ENCODE peak calls at places on chromosomes 13 and 19, in eight cellular contexts. Z is HCT116, O is K562, R is H1, E is endothelial cell of umbilical vein, G is SK-N-SH, T is GM12878, J is HepG2. D is an unnamed sample.

GRCh38 chr19:1945899-1946298 is 4.9 kb downstream of the CSNK1G2 start:
- DNase-seq in Z (no peak), O (peak), R (no peak), E (peak), G (peak), T (no peak), J (peak), D (peak)

GRCh38 chr13:26719356-26719945 is 41.1 kb downstream of the GPR12 start:
- DNase-seq in Z (no peak), O (peak), R (no peak), E (peak), G (no peak), T (no peak), J (no peak), D (peak)

GRCh38 chr13:78719367-78719766 is 60.4 kb upstream of the OBI1 start:
- DNase-seq in Z (no peak), O (no peak), R (no peak), E (no peak), G (no peak), T (no peak), J (no peak), D (no peak)

GRCh38 chr13:29195459-29195858 is 375.3 kb downstream of the MTUS2 start:
- DNase-seq in Z (no peak), O (no peak), R (no peak), E (no peak), G (no peak), T (no peak), J (no peak), D (peak)

GRCh38 chr19:48290923-48291700 is 21.2 kb downstream of the ZNF114 start:
- DNase-seq in Z (no peak), O (peak), R (peak), E (peak), G (peak), T (no peak), J (no peak), D (peak)

GRCh38 chr19:9856609-9857008 is 21.5 kb downstream of the PIN1 start:
- DNase-seq in Z (no peak), O (no peak), R (no peak), E (no peak), G (no peak), T (no peak), J (no peak), D (no peak)

GRCh38 chr13:46629811-46630413 is 76.9 kb downstream of the LRCH1 start:
- DNase-seq in Z (no peak), O (no peak), R (no peak), E (no peak), G (peak), T (no peak), J (no peak), D (no peak)

GRCh38 chr13:66237411-66238062 is 992.6 kb downstream of the PCDH9 start:
- DNase-seq in Z (no peak), O (no peak), R (no peak), E (no peak), G (no peak), T (no peak), J (no peak), D (peak)

GRCh38 chr19:40396886-40397567 is 7.0 kb upstream of the HIPK4 start:
- DNase-seq in Z (no peak), O (no peak), R (no peak), E (no peak), G (no peak), T (no peak), J (no peak), D (no peak)

GRCh38 chr13:99871249-99871898 is 100.2 kb downstream of the ZIC5 start:
- DNase-seq in Z (no peak), O (no peak), R (no peak), E (no peak), G (no peak), T (no peak), J (no peak), D (no peak)

GRCh38 chr13:49540552-49540951 is 44.8 kb downstream of the PHF11 start:
- DNase-seq in Z (no peak), O (no peak), R (no peak), E (peak), G (no peak), T (peak), J (no peak), D (no peak)

GRCh38 chr19:35856546-35857149 is at the start of gene KIRREL2:
- DNase-seq in Z (no peak), O (no peak), R (no peak), E (no peak), G (peak), T (no peak), J (no peak), D (peak)

GRCh38 chr13:67071918-67072598 is 158.1 kb downstream of the PCDH9 start:
- DNase-seq in Z (no peak), O (no peak), R (no peak), E (no peak), G (no peak), T (no peak), J (no peak), D (no peak)

GRCh38 chr19:50703915-50704548 is 15.6 kb downstream of the SHANK1 start:
- DNase-seq in Z (peak), O (no peak), R (no peak), E (no peak), G (no peak), T (no peak), J (peak), D (peak)

GRCh38 chr13:80473695-80474094 is 132.8 kb upstream of the SPRY2 start:
- DNase-seq in Z (no peak), O (no peak), R (no peak), E (peak), G (no peak), T (no peak), J (peak), D (no peak)

DNA sequence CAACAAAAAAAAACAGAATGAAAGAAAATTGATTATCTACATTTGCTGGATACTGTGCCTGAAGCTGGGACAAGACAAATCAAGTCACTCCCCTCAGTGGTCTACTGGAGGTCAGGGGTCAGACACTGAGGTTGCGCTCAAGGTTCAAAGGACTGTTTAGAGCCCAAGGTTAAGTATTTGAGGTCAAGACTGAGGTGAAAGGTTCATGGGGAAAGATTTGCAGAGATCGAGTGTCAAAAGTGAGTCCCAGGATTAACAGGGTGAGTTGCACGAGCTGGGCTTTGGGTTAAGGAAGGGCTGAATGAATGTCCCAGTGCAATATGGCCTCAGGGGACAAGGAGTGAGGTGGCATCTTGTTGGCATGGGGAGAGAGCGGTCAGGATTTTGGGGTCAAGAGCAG is 3.4 kb upstream of the TOMM40 start:
- DNase-seq in Z (no peak), O (no peak), R (no peak), E (no peak), G (no peak), T (no peak), J (no peak), D (no peak)
- H3K4me2 ChIP-seq in Z (no peak), O (no peak), R (no peak), E (no peak), G (no peak), T (no peak), J (no peak), D (no peak)

DNA sequence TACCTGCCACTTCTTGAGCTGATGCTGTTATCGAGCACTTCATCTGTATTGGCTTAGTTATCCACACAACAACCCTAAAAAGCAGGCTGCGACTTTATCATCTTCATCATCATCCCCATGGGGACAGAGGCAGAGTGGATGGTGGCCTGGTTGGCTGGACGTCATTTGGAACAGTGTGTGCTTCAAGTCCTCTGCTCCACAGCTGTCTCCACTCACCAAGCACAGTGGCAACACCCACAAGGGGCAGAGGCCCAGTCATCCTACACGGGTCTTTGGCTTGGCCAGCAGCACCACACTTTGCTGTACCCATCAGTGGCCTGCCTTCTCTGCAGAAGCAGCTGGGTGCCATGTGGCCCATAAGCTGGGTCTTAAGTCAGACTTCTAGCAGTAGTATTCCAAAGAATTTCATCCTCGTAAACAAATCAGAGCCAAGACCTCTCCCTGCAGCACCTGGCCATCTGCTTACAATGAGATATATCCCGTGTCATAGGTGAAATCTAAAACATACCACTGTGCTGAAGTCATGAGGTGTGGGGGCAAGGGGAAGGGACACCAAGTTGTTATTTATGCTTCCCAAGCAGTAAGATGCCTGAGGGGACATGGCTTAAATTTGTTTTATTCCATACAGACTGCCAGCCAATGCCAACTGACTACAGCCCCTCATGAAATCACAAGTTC is 47.9 kb upstream of the EPHX3 start:
- DNase-seq in Z (no peak), O (no peak), R (no peak), E (no peak), G (no peak), T (no peak), J (no peak), D (no peak)
- TF ChIP-seq POLR2AphosphoS5 in Z (no peak), O (no peak), R (peak), E (no peak), G (no peak), T (no peak), J (no peak), D (no peak)

GRCh38 chr13:97577026-97577425 is 143.1 kb downstream of the RAP2A start:
- DNase-seq in Z (no peak), O (no peak), R (no peak), E (no peak), G (no peak), T (no peak), J (no peak), D (no peak)

GRCh38 chr13:97573011-97573410 is 139.0 kb downstream of the RAP2A start:
- DNase-seq in Z (no peak), O (no peak), R (no peak), E (no peak), G (no peak), T (no peak), J (no peak), D (no peak)

GRCh38 chr13:97574926-97575325 is 141.0 kb downstream of the RAP2A start:
- DNase-seq in Z (peak), O (no peak), R (peak), E (peak), G (no peak), T (no peak), J (peak), D (peak)
- TF ChIP-seq CTCF in Z (peak), O (peak), R (peak), E (peak), G (peak), T (peak), J (peak), D (peak)

GRCh38 chr19:30371960-30372824 is at the start of gene ZNF536:
- DNase-seq in Z (no peak), O (no peak), R (no peak), E (no peak), G (no peak), T (no peak), J (no peak), D (no peak)
- H3K4me2 ChIP-seq in Z (no peak), O (no peak), R (peak), E (no peak), G (no peak), T (no peak), J (no peak), D (peak)

DNA sequence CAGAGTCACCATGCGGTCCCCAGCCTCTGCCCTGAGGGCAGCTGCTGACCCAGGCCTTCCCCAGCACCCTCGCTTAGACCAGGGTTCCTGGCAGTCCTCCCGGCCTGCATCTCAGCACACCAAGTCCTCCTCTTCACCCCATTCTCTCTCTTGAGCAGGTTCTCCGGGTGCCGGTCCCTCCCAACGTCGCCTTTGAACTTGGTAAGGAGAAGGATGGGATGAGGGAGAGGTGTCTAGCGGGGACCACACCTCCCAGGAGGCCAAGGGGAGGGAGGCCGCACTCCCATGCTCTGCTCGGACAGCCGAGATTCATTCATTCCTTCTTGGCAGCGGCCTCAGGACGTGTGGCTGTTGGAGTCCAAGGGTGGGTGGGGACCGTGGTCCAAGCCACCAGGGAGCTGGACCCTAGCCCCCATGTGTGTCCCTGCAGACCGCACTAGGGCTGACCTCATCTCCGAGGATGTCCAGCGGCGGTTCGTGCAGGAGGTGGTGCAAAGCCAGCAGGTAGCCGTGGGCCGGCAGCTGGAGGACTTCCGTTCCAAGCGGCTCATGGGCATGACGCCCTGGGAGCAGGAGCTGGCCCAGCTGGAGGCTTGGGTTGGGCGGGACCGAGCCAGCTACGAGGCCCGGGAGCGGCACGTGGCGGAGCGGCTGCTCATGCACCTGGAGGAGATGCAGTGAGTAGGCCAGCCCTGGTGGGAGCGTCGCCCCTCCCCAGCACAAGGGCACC is 9.4 kb downstream of the ARHGEF1 start:
- DNase-seq in Z (no peak), O (no peak), R (no peak), E (no peak), G (no peak), T (no peak), J (no peak), D (no peak)
- TF ChIP-seq POLR2AphosphoS5 in Z (no peak), O (no peak), R (no peak), E (no peak), G (no peak), T (no peak), J (no peak), D (no peak)

GRCh38 chr19:6127716-6128335 is 7.6 kb upstream of the ACSBG2 start:
- DNase-seq in Z (no peak), O (no peak), R (no peak), E (no peak), G (no peak), T (no peak), J (no peak), D (no peak)

GRCh38 chr19:6125571-6125989 is 9.9 kb upstream of the ACSBG2 start:
- DNase-seq in Z (peak), O (peak), R (peak), E (peak), G (peak), T (peak), J (peak), D (peak)

DNA sequence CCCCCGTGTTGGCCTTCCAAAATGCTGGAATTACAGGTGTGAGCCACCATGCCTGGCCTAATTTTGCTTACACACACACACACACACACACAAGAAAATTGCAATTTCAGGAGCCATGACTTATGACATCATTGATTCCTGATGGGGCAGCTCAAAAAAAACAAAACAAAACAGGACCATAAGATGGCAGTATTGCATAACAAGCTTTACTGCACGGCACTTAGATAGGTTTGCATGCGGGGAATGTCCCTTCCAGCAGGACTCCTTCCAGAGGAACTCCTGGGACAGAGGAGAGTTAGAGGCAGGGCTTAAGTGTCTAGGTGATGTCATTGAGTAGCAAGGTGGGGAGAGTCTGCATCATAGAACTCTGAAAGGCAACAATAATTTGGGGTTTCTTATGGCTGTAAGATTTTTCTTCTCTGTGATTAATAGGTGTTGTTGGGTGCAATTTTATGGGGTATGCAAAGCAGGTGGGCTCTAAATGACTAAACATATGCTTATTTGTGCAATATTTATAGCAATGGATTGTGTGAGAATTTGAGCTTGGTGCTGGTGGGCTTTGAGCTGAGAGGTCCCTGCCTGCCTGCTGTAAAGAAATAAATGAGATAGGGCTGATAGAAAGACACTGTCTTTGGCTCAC is 9.0 kb upstream of the ACSBG2 start:
- DNase-seq in Z (peak), O (peak), R (no peak), E (peak), G (peak), T (peak), J (peak), D (peak)
- TF ChIP-seq CTCF in Z (peak), O (peak), R (no peak), E (peak), G (peak), T (peak), J (peak), D (peak)

GRCh38 chr13:91978571-91978970 is 580.1 kb downstream of the GPC5 start:
- DNase-seq in Z (no peak), O (no peak), R (no peak), E (no peak), G (no peak), T (no peak), J (no peak), D (no peak)
- H3K4me2 ChIP-seq in Z (no peak), O (no peak), R (no peak), E (no peak), G (no peak), T (no peak), J (no peak), D (no peak)

DNA sequence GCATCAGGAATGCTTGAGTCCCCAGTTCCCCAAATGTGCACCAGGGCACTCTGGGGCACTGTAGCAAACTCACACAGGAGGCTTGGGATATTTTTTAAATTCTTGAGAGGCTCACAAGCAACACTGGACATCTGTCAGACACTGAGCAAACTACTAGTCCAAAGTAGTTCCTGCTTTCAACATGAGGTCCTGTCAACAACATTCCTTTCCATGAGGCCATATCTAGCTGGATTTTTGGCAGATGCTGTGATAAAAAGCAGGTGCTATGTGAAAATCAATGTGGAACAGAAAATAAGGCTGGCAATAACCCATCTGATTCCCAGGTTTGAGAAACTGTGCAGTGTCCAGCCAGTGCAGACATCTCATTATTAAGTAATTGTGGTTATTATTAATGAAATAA is 50.5 kb downstream of the STARD13 start:
- DNase-seq in Z (no peak), O (no peak), R (no peak), E (no peak), G (no peak), T (no peak), J (peak), D (no peak)
- TF ChIP-seq POLR2AphosphoS5 in Z (no peak), O (no peak), R (no peak), E (no peak), G (peak), T (no peak), J (no peak), D (no peak)

DNA sequence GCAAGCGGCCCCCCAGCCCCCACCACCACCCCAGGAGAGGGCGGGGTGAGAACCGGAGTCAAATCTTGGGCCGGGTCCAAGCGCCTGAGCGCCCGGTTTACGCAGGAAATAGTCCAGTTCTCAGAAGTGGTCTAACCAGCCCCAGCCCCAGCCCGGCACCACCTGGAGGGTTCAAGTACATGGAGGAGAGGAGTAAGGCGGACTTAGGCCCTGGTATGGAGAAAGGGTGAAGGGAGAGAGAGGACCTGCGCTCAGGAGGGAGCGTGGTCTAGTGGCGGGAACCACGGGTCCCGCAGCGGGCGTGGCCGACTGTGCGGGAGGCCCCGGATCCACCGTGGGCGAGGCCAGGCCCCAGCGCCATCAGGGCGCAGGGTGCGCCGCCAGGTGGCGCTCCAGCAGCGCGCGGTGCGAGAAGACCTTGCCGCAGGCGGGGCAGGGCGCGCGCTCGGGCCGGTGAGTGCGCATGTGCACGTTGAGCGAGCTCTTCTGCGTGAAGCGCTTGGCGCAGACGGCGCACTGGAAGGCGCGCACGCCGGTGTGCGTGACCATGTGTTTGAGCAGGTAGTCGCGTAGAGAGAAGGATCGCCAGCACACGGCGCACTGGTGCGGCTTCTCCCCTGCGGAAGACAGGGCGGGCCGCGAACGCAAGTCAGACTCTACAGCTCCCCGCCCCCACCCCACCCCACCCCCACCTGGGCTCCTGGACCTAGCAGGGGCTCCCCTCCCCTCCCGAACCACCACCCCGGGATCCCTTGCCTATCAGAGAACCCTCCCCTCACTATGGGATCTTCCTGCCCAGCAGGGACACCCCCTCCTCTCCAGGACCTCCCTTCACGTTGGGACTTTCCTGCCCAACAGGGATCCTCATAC is 2.1 kb upstream of the SLC27A5 start:
- DNase-seq in Z (peak), O (peak), R (peak), E (peak), G (peak), T (peak), J (peak), D (peak)
- TF ChIP-seq CTCF in Z (peak), O (peak), R (peak), E (peak), G (peak), T (peak), J (peak), D (peak)